ENCODE peak calls at places on chromosomes 6 and 20, in eight cellular contexts. A is astrocyte of the spinal cord; X is H9; Q is transverse colon; Z is adrenal gland; S is progenitor cell of endocrine pancreas; B is CD8-positive, alpha-beta T cell; G is glutamatergic neuron. P is an unnamed sample.

GRCh38 chr20:32289661-32290431 is 12.4 kb downstream of the KIF3B start:
- DNase-seq in A (no peak), Q (peak), B (no peak), X (no peak), S (no peak), Z (no peak), G (no peak), P (no peak)

GRCh38 chr6:91506509-91506908 is 919.6 kb upstream of the MAP3K7 start:
- DNase-seq in G (no peak), X (no peak), A (no peak), Q (no peak), B (no peak), S (no peak), Z (no peak), P (no peak)

GRCh38 chr6:64459411-64459810 is 823.8 kb downstream of the PHF3 start:
- DNase-seq in B (no peak), A (no peak), X (no peak), Q (no peak), G (peak), Z (no peak), S (no peak), P (no peak)

GRCh38 chr6:28742668-28743270 is 181.0 kb downstream of the TRIM27 start:
- DNase-seq in G (peak), S (no peak), B (no peak), Q (no peak), X (peak), A (peak), Z (no peak), P (no peak)

GRCh38 chr20:48191200-48191599 is 405.9 kb upstream of the SULF2 start:
- DNase-seq in G (no peak), S (no peak), X (no peak), Q (no peak), B (no peak), Z (no peak), A (no peak), P (no peak)

GRCh38 chr6:155418017-155418749 is 37.5 kb downstream of the NOX3 start:
- DNase-seq in Q (peak), G (no peak), S (no peak), Z (peak), X (no peak), B (peak), A (peak), P (no peak)

GRCh38 chr6:35554811-35555210 is 42.1 kb upstream of the TULP1 start:
- DNase-seq in S (no peak), G (no peak), B (no peak), A (no peak), X (no peak), Q (no peak), Z (no peak), P (no peak)

GRCh38 chr6:115485400-115485799 is 575.3 kb downstream of the FRK start:
- DNase-seq in G (no peak), B (no peak), X (no peak), Z (no peak), S (no peak), Q (no peak), A (no peak), P (no peak)

GRCh38 chr6:33566182-33567084 is 13.6 kb downstream of the BAK1 start:
- DNase-seq in Z (peak), X (no peak), S (no peak), A (no peak), B (no peak), Q (no peak), G (no peak), P (no peak)

GRCh38 chr20:3843490-3843889 is 3.1 kb upstream of the MAVS start:
- DNase-seq in G (no peak), X (no peak), B (no peak), A (peak), Q (peak), Z (no peak), S (no peak), P (no peak)

GRCh38 chr6:26031595-26032386 is 55.4 kb upstream of the HFE start:
- DNase-seq in A (peak), S (peak), Z (peak), G (peak), X (peak), B (peak), Q (peak), P (peak)

GRCh38 chr6:63644668-63645326 is 9.2 kb downstream of the PHF3 start:
- DNase-seq in G (no peak), Z (peak), B (no peak), X (no peak), S (no peak), A (peak), Q (no peak), P (no peak)

GRCh38 chr6:115830895-115831294 is 229.8 kb downstream of the FRK start:
- DNase-seq in Q (no peak), S (no peak), G (no peak), B (no peak), Z (no peak), A (peak), X (no peak), P (no peak)

GRCh38 chr6:73032586-73032985 is 192.7 kb downstream of the KHDC1L start:
- DNase-seq in A (peak), B (no peak), G (no peak), Z (no peak), Q (no peak), X (no peak), S (no peak), P (no peak)

GRCh38 chr6:88519227-88520019 is 353.3 kb upstream of the CNR1 start:
- DNase-seq in A (no peak), X (no peak), Q (no peak), B (no peak), G (no peak), Z (no peak), S (no peak), P (no peak)

GRCh38 chr6:37049990-37050853 is 44.8 kb downstream of the FGD2 start:
- DNase-seq in Z (peak), X (no peak), G (no peak), Q (peak), A (no peak), B (no peak), S (no peak), P (no peak)

GRCh38 chr6:73394577-73395354 is at the start of gene DDX43:
- DNase-seq in S (no peak), G (no peak), A (peak), X (peak), Q (peak), B (peak), Z (peak), P (no peak)

GRCh38 chr6:41451515-41452163 is 94.5 kb upstream of the FOXP4 start:
- DNase-seq in G (no peak), Z (no peak), X (no peak), Q (no peak), A (no peak), B (no peak), S (no peak), P (no peak)

GRCh38 chr20:56391037-56391436 is 978 bp downstream of the AURKA start:
- DNase-seq in Q (no peak), Z (no peak), A (no peak), G (no peak), S (no peak), B (no peak), X (no peak), P (no peak)

GRCh38 chr20:63175031-63175895 is 40.7 kb downstream of the YTHDF1 start:
- DNase-seq in Q (no peak), Z (no peak), S (no peak), X (no peak), G (no peak), A (no peak), B (no peak), P (no peak)

GRCh38 chr20:19688031-19688806 is 69.8 kb upstream of the RIN2 start:
- DNase-seq in A (peak), G (peak), Z (peak), X (peak), B (no peak), Q (peak), S (peak), P (peak)

GRCh38 chr20:52031574-52032303 is 159.8 kb downstream of the ZFP64 start:
- DNase-seq in Z (no peak), B (no peak), S (no peak), A (peak), Q (peak), G (no peak), X (no peak), P (no peak)

GRCh38 chr6:163192591-163192990 is 221.9 kb upstream of the QKI start:
- DNase-seq in Z (no peak), A (no peak), G (peak), X (no peak), Q (no peak), S (no peak), B (no peak), P (no peak)

GRCh38 chr20:5181955-5182354 is 55.1 kb downstream of the CDS2 start:
- DNase-seq in Q (no peak), S (no peak), X (no peak), Z (no peak), B (no peak), G (no peak), A (peak), P (no peak)

GRCh38 chr20:32742322-32743236 is 688 bp downstream of the COMMD7 start:
- DNase-seq in A (no peak), Z (peak), G (peak), S (no peak), B (no peak), X (no peak), Q (no peak), P (no peak)

GRCh38 chr6:143677891-143678737 is at the start of gene PHACTR2:
- DNase-seq in B (peak), S (peak), X (peak), A (peak), Z (peak), G (peak), Q (peak), P (peak)

GRCh38 chr6:166005846-166006592 is 161.6 kb downstream of the TBXT start:
- DNase-seq in X (peak), G (peak), Z (peak), S (peak), Q (peak), B (no peak), A (peak), P (peak)

DNA sequence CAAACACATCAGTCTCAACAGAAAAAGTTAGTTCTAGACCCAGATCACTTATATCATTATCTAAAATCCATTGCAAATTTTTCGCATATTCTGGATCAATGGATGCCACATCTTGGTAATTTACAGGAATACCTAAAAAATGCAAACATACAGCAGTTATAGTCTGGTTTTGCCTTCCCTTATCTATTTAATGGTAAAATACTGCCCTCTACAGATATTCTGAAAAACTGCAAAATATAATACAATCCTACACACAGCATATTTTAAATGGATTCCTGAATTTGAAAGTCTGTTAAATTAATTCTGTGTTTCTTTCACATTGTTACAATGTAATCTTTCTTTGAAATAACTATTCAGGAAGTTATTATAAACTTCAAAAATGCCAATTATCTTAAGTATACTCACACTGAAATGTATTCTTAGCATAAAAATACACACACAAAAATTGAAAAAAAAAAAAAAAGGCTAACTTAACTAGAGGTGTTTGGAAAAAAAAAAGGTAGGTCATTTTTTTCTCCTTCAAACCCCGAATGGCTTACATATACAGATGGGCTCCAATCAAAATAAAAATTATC is 88.4 kb downstream of the HACE1 start:
- DNase-seq in S (no peak), Q (no peak), X (no peak), B (no peak), Z (no peak), G (no peak), A (peak), P (no peak)
- TF ChIP-seq CTCF in S (peak), Q (no peak), X (peak), B (peak), Z (peak), G (peak), A (peak), P (peak)

DNA sequence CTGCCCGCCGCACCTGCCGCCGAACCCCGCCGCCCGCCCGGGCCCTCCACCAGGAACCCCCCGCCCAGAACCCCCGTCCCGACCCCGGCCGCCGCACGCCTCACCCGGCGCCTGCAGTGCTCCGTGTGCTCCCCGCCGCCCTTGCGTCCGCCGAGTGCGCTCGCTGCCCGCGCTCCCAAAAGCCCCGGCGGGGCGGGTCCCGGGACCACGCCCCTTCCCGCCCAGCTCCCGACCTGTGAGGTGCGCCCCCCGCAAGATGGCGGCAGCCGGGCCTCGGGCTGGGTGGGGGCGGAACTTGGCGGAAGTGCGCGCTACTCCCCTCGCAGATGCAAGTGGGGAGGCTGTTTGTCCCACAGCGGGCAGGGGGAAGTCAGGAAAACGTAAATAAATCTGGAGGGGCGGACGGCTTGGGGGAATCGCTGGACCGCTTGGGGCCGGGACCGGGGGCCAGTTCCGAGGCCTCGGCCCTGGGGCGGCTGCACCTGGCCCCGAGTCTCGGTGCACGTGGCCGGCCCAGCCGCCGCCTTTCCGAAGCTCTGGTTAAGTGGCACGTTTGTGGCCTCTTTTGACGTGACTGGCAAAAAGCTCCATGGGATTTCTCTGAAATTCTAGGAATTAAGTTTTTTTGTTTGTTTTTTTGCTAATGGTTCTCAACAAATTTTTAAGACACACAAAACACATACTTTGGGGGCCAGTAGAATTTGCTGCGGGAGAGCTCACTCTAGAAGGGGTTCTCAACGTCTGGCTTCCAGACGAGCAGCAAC is at the start of gene EZR:
- DNase-seq in S (peak), B (peak), Q (peak), G (peak), X (peak), Z (peak), A (peak), P (peak)
- TF ChIP-seq CTCF in S (no peak), B (no peak), Q (peak), G (no peak), X (no peak), Z (no peak), A (no peak), P (no peak)

GRCh38 chr20:8019178-8019997 is at the start of gene TMX4:
- DNase-seq in G (peak), A (peak), S (peak), Z (peak), Q (peak), B (peak), X (peak), P (peak)
- TF ChIP-seq CTCF in G (peak), A (peak), S (peak), Z (peak), Q (peak), B (no peak), X (peak), P (peak)

DNA sequence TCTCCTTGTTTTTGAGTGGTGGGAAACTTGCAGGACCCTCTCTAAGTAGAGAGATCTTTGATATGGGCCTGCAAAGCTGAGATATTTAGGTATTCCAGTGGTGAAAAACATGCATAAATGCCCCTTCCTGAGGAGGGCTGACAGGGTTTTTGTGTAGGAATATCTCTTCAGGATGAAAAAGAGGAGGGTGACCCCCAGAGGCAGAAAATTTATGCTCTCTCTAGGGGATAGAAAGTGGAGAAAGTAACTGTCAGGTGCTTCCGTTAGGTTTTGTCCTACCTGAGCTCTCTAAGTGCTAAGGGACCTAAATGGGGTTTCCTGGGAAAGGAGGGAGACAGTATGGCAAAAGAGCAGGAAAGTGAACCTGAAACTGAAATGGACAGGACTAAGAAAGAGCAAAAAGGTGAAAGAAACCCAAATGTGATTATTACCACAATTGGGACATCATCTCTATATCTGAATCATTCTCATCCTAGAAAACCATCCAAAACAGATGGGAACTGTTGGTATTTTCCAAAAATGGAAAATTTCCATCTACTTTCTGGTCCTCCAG is 2.0 kb downstream of the COL19A1 start:
- DNase-seq in S (no peak), Z (no peak), B (no peak), X (no peak), G (no peak), A (no peak), Q (no peak), P (no peak)
- TF ChIP-seq CTCF in S (no peak), Z (no peak), B (no peak), X (no peak), G (no peak), A (no peak), Q (no peak), P (no peak)

GRCh38 chr20:57583289-57584257 is 22.7 kb downstream of the PCK1 start:
- DNase-seq in S (no peak), X (no peak), Z (no peak), G (no peak), B (no peak), Q (no peak), A (no peak), P (no peak)
- TF ChIP-seq CTCF in S (no peak), X (no peak), Z (no peak), G (no peak), B (no peak), Q (no peak), A (no peak), P (no peak)

GRCh38 chr6:113876654-113877053 is 19.5 kb downstream of the MARCKS start:
- DNase-seq in X (no peak), B (no peak), G (no peak), S (no peak), A (no peak), Z (no peak), Q (no peak), P (no peak)
- TF ChIP-seq CTCF in X (no peak), B (no peak), G (no peak), S (no peak), A (no peak), Z (no peak), Q (no peak), P (no peak)

DNA sequence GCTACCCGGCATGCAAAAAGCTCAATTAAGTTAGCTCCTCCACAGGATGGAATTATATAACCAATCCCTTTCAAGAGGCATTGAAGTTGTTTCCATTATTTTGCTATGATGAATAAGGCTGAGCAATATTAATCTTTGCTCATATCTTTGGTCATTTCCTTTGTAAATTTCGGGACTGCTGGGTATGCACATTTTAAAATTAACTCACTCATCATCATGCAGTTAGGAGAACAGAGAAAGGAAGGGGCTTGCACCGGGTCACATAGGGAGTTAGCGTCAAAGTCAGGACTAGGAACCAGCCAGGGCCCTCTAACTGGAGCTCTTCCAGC is 430 bp upstream of the FAM110A start:
- DNase-seq in B (no peak), S (no peak), Z (no peak), G (no peak), Q (no peak), X (no peak), A (no peak), P (no peak)
- TF ChIP-seq CTCF in B (no peak), S (no peak), Z (no peak), G (no peak), Q (no peak), X (no peak), A (no peak), P (no peak)